ENCODE peak calls at places on chromosomes 1 and 21, in seven cellular contexts. One of them, this sample, is unnamed.

GRCh38 chr21:36860736-36861594 is 105.5 kb downstream of the HLCS start:
- DNase-seq in hippocampal formation: no peak
- DNase-seq in sigmoid colon: no peak
- DNase-seq in ELR: peak; percentile 90
- DNase-seq in HT1080: peak; percentile 84
- DNase-seq in stimulated activated CD4-positive, alpha-beta T cell treated with anti-CD3 and anti-CD28 coated beads, Interleukin-4, amount 100 ng/mL, for 1 hour: no peak
- DNase-seq in fibroblast of lung: peak; percentile 20
- DNase-seq in this sample: no peak

GRCh38 chr1:18217398-18218043 is 109.9 kb downstream of the IGSF21 start:
- DNase-seq in hippocampal formation: no peak
- DNase-seq in sigmoid colon: no peak
- DNase-seq in ELR: peak; percentile 23
- DNase-seq in HT1080: peak; percentile 9
- DNase-seq in stimulated activated CD4-positive, alpha-beta T cell treated with anti-CD3 and anti-CD28 coated beads, Interleukin-4, amount 100 ng/mL, for 1 hour: no peak
- DNase-seq in fibroblast of lung: no peak
- DNase-seq in this sample: no peak

GRCh38 chr1:201184734-201185453 is 5.7 kb upstream of the IGFN1 start:
- DNase-seq in hippocampal formation: peak; percentile 17
- DNase-seq in sigmoid colon: no peak
- DNase-seq in ELR: peak; percentile 90
- DNase-seq in HT1080: peak; percentile 79
- DNase-seq in stimulated activated CD4-positive, alpha-beta T cell treated with anti-CD3 and anti-CD28 coated beads, Interleukin-4, amount 100 ng/mL, for 1 hour: no peak
- DNase-seq in fibroblast of lung: peak; percentile 83
- DNase-seq in this sample: no peak

GRCh38 chr1:155305881-155306391 is 2.7 kb upstream of the FDPS start:
- DNase-seq in hippocampal formation: no peak
- DNase-seq in sigmoid colon: no peak
- DNase-seq in ELR: no peak
- DNase-seq in HT1080: no peak
- DNase-seq in stimulated activated CD4-positive, alpha-beta T cell treated with anti-CD3 and anti-CD28 coated beads, Interleukin-4, amount 100 ng/mL, for 1 hour: no peak
- DNase-seq in fibroblast of lung: no peak
- DNase-seq in this sample: no peak

GRCh38 chr1:59214764-59215208 is 82.1 kb upstream of the FGGY start:
- DNase-seq in hippocampal formation: no peak
- DNase-seq in sigmoid colon: no peak
- DNase-seq in ELR: no peak
- DNase-seq in HT1080: no peak
- DNase-seq in stimulated activated CD4-positive, alpha-beta T cell treated with anti-CD3 and anti-CD28 coated beads, Interleukin-4, amount 100 ng/mL, for 1 hour: no peak
- DNase-seq in fibroblast of lung: peak; percentile 86
- DNase-seq in this sample: no peak

GRCh38 chr1:185917646-185918045 is 183.5 kb downstream of the HMCN1 start:
- DNase-seq in hippocampal formation: no peak
- DNase-seq in sigmoid colon: no peak
- DNase-seq in ELR: peak; percentile 33
- DNase-seq in HT1080: peak; percentile 48
- DNase-seq in stimulated activated CD4-positive, alpha-beta T cell treated with anti-CD3 and anti-CD28 coated beads, Interleukin-4, amount 100 ng/mL, for 1 hour: no peak
- DNase-seq in fibroblast of lung: peak; percentile 65
- DNase-seq in this sample: no peak

GRCh38 chr1:4108741-4109625 is 208.9 kb upstream of the C1orf174 start:
- DNase-seq in hippocampal formation: no peak
- DNase-seq in sigmoid colon: peak; percentile 48
- DNase-seq in ELR: no peak
- DNase-seq in HT1080: no peak
- DNase-seq in stimulated activated CD4-positive, alpha-beta T cell treated with anti-CD3 and anti-CD28 coated beads, Interleukin-4, amount 100 ng/mL, for 1 hour: no peak
- DNase-seq in fibroblast of lung: no peak
- DNase-seq in this sample: no peak

GRCh38 chr1:108050911-108051624 is 86.1 kb upstream of the VAV3 start:
- DNase-seq in hippocampal formation: no peak
- DNase-seq in sigmoid colon: no peak
- DNase-seq in ELR: no peak
- DNase-seq in HT1080: no peak
- DNase-seq in stimulated activated CD4-positive, alpha-beta T cell treated with anti-CD3 and anti-CD28 coated beads, Interleukin-4, amount 100 ng/mL, for 1 hour: no peak
- DNase-seq in fibroblast of lung: no peak
- DNase-seq in this sample: no peak

GRCh38 chr1:47186267-47187185 is 3.3 kb downstream of the PDZK1IP1 start:
- DNase-seq in hippocampal formation: no peak
- DNase-seq in sigmoid colon: no peak
- DNase-seq in ELR: no peak
- DNase-seq in HT1080: no peak
- DNase-seq in stimulated activated CD4-positive, alpha-beta T cell treated with anti-CD3 and anti-CD28 coated beads, Interleukin-4, amount 100 ng/mL, for 1 hour: no peak
- DNase-seq in fibroblast of lung: no peak
- DNase-seq in this sample: peak; percentile 72

GRCh38 chr21:46049890-46050650 is 47.8 kb upstream of the COL6A2 start:
- DNase-seq in hippocampal formation: no peak
- DNase-seq in sigmoid colon: peak; percentile 77
- DNase-seq in ELR: no peak
- DNase-seq in HT1080: no peak
- DNase-seq in stimulated activated CD4-positive, alpha-beta T cell treated with anti-CD3 and anti-CD28 coated beads, Interleukin-4, amount 100 ng/mL, for 1 hour: no peak
- DNase-seq in fibroblast of lung: no peak
- DNase-seq in this sample: peak; percentile 90

GRCh38 chr1:43229831-43230780 is 39.7 kb upstream of the TMEM125 start:
- DNase-seq in hippocampal formation: no peak
- DNase-seq in sigmoid colon: no peak
- DNase-seq in ELR: no peak
- DNase-seq in HT1080: no peak
- DNase-seq in stimulated activated CD4-positive, alpha-beta T cell treated with anti-CD3 and anti-CD28 coated beads, Interleukin-4, amount 100 ng/mL, for 1 hour: no peak
- DNase-seq in fibroblast of lung: peak; percentile 52
- DNase-seq in this sample: no peak

GRCh38 chr1:171788696-171789095 is 7.2 kb downstream of the METTL13 start:
- DNase-seq in hippocampal formation: no peak
- DNase-seq in sigmoid colon: no peak
- DNase-seq in ELR: peak; percentile 79
- DNase-seq in HT1080: no peak
- DNase-seq in stimulated activated CD4-positive, alpha-beta T cell treated with anti-CD3 and anti-CD28 coated beads, Interleukin-4, amount 100 ng/mL, for 1 hour: no peak
- DNase-seq in fibroblast of lung: peak; percentile 74
- DNase-seq in this sample: peak; percentile 34

GRCh38 chr1:164571333-164571732 is 12.3 kb downstream of the PBX1 start:
- DNase-seq in hippocampal formation: no peak
- DNase-seq in sigmoid colon: no peak
- DNase-seq in ELR: no peak
- DNase-seq in HT1080: no peak
- DNase-seq in stimulated activated CD4-positive, alpha-beta T cell treated with anti-CD3 and anti-CD28 coated beads, Interleukin-4, amount 100 ng/mL, for 1 hour: no peak
- DNase-seq in fibroblast of lung: no peak
- DNase-seq in this sample: no peak

GRCh38 chr1:92291372-92291999 is 7.3 kb downstream of the GLMN start:
- DNase-seq in hippocampal formation: no peak
- DNase-seq in sigmoid colon: no peak
- DNase-seq in ELR: peak; percentile 76
- DNase-seq in HT1080: peak; percentile 62
- DNase-seq in stimulated activated CD4-positive, alpha-beta T cell treated with anti-CD3 and anti-CD28 coated beads, Interleukin-4, amount 100 ng/mL, for 1 hour: no peak
- DNase-seq in fibroblast of lung: peak; percentile 82
- DNase-seq in this sample: no peak

GRCh38 chr1:231053493-231054162 is 13.6 kb upstream of the FAM89A start:
- DNase-seq in hippocampal formation: peak; percentile 16
- DNase-seq in sigmoid colon: no peak
- DNase-seq in ELR: no peak
- DNase-seq in HT1080: no peak
- DNase-seq in stimulated activated CD4-positive, alpha-beta T cell treated with anti-CD3 and anti-CD28 coated beads, Interleukin-4, amount 100 ng/mL, for 1 hour: no peak
- DNase-seq in fibroblast of lung: peak; percentile 96
- DNase-seq in this sample: no peak

GRCh38 chr1:4970532-4970931 is 316.1 kb downstream of the AJAP1 start:
- DNase-seq in hippocampal formation: no peak
- DNase-seq in sigmoid colon: no peak
- DNase-seq in ELR: no peak
- DNase-seq in HT1080: no peak
- DNase-seq in stimulated activated CD4-positive, alpha-beta T cell treated with anti-CD3 and anti-CD28 coated beads, Interleukin-4, amount 100 ng/mL, for 1 hour: no peak
- DNase-seq in fibroblast of lung: no peak
- DNase-seq in this sample: no peak

GRCh38 chr21:42550817-42551216 is 37.2 kb downstream of the SLC37A1 start:
- DNase-seq in hippocampal formation: no peak
- DNase-seq in sigmoid colon: no peak
- DNase-seq in ELR: no peak
- DNase-seq in HT1080: no peak
- DNase-seq in stimulated activated CD4-positive, alpha-beta T cell treated with anti-CD3 and anti-CD28 coated beads, Interleukin-4, amount 100 ng/mL, for 1 hour: no peak
- DNase-seq in fibroblast of lung: no peak
- DNase-seq in this sample: no peak

GRCh38 chr1:64343105-64343960 is 126.6 kb upstream of the CACHD1 start:
- DNase-seq in hippocampal formation: no peak
- DNase-seq in sigmoid colon: no peak
- DNase-seq in ELR: peak; percentile 98
- DNase-seq in HT1080: peak; percentile 79
- DNase-seq in stimulated activated CD4-positive, alpha-beta T cell treated with anti-CD3 and anti-CD28 coated beads, Interleukin-4, amount 100 ng/mL, for 1 hour: no peak
- DNase-seq in fibroblast of lung: peak; percentile 48
- DNase-seq in this sample: no peak

GRCh38 chr1:10665226-10665625 is 131.2 kb downstream of the CASZ1 start:
- DNase-seq in hippocampal formation: no peak
- DNase-seq in sigmoid colon: no peak
- DNase-seq in ELR: no peak
- DNase-seq in HT1080: no peak
- DNase-seq in stimulated activated CD4-positive, alpha-beta T cell treated with anti-CD3 and anti-CD28 coated beads, Interleukin-4, amount 100 ng/mL, for 1 hour: no peak
- DNase-seq in fibroblast of lung: no peak
- DNase-seq in this sample: no peak

This sample was measured in vagina.